ENCODE peak calls at places on chromosomes 1 and 21, in eight cellular contexts. F is suprapubic skin; Z is psoas muscle; A is Panc1; L is fibroblast of lung; T is heart right ventricle; Y is tibial artery; V is CD4-positive, alpha-beta memory T cell. R is an unnamed sample.

GRCh38 chr1:162590101-162590500 is 28.6 kb downstream of the UAP1 start:
- DNase-seq in F (no peak), Z (no peak), A (no peak), L (no peak), T (no peak), Y (no peak), V (no peak), R (peak)

GRCh38 chr1:198444792-198445191 is 95.7 kb downstream of the ATP6V1G3 start:
- DNase-seq in F (no peak), Z (no peak), A (no peak), L (peak), T (peak), Y (no peak), V (no peak), R (no peak)

GRCh38 chr1:116113615-116114014 is 2.4 kb downstream of the MAB21L3 start:
- DNase-seq in F (no peak), Z (peak), A (no peak), L (no peak), T (no peak), Y (no peak), V (no peak), R (no peak)

GRCh38 chr1:213419369-213420030 is 368.5 kb downstream of the RPS6KC1 start:
- DNase-seq in F (no peak), Z (no peak), A (no peak), L (no peak), T (no peak), Y (no peak), V (no peak), R (no peak)

GRCh38 chr1:97441966-97442365 is 478.9 kb downstream of the DPYD start:
- DNase-seq in F (no peak), Z (no peak), A (no peak), L (no peak), T (no peak), Y (no peak), V (no peak), R (no peak)

GRCh38 chr1:185565314-185565713 is 168.9 kb upstream of the HMCN1 start:
- DNase-seq in F (no peak), Z (no peak), A (no peak), L (peak), T (peak), Y (no peak), V (no peak), R (no peak)

GRCh38 chr1:167200749-167201148 is 19.9 kb upstream of the POU2F1 start:
- DNase-seq in F (no peak), Z (no peak), A (no peak), L (no peak), T (no peak), Y (no peak), V (no peak), R (no peak)

GRCh38 chr1:201072149-201072548 is 40.1 kb downstream of the CACNA1S start:
- DNase-seq in F (no peak), Z (no peak), A (no peak), L (peak), T (no peak), Y (no peak), V (no peak), R (no peak)

GRCh38 chr1:212630159-212630900 is 21.8 kb downstream of the ATF3 start:
- DNase-seq in F (peak), Z (peak), A (no peak), L (peak), T (peak), Y (peak), V (peak), R (peak)

GRCh38 chr1:25917996-25918395 is 11.8 kb upstream of the STMN1 start:
- DNase-seq in F (no peak), Z (no peak), A (no peak), L (peak), T (no peak), Y (no peak), V (no peak), R (no peak)

GRCh38 chr1:64263335-64263734 is 59.9 kb downstream of the UBE2U start:
- DNase-seq in F (no peak), Z (no peak), A (no peak), L (peak), T (no peak), Y (no peak), V (no peak), R (no peak)

GRCh38 chr1:33561576-33561975 is 89.1 kb downstream of the ZSCAN20 start:
- DNase-seq in F (no peak), Z (no peak), A (no peak), L (no peak), T (no peak), Y (no peak), V (no peak), R (no peak)

GRCh38 chr1:109883248-109883955 is 27.2 kb upstream of the CSF1 start:
- DNase-seq in F (peak), Z (peak), A (no peak), L (no peak), T (no peak), Y (peak), V (no peak), R (no peak)

GRCh38 chr1:50348449-50349241 is 74.6 kb downstream of the DMRTA2 start:
- DNase-seq in F (no peak), Z (no peak), A (peak), L (peak), T (peak), Y (no peak), V (peak), R (peak)

GRCh38 chr1:188224263-188224662 is 1395.5 kb downstream of the PLA2G4A start:
- DNase-seq in F (no peak), Z (no peak), A (no peak), L (no peak), T (no peak), Y (no peak), V (no peak), R (no peak)

GRCh38 chr1:199336745-199337640 is 690.5 kb upstream of the NR5A2 start:
- DNase-seq in F (no peak), Z (peak), A (no peak), L (no peak), T (no peak), Y (peak), V (no peak), R (no peak)

GRCh38 chr1:148263906-148264255 is 111.8 kb upstream of the NBPF11 start:
- DNase-seq in F (no peak), Z (no peak), A (no peak), L (no peak), T (no peak), Y (no peak), V (no peak), R (peak)

GRCh38 chr1:5141750-5142149 is 487.3 kb downstream of the AJAP1 start:
- DNase-seq in F (no peak), Z (no peak), A (no peak), L (no peak), T (no peak), Y (no peak), V (no peak), R (no peak)

GRCh38 chr1:174682419-174683008 is 234.8 kb downstream of the GPR52 start:
- DNase-seq in F (no peak), Z (no peak), A (no peak), L (peak), T (no peak), Y (no peak), V (no peak), R (no peak)

GRCh38 chr1:173444757-173445156 is 32.4 kb upstream of the PRDX6 start:
- DNase-seq in F (no peak), Z (no peak), A (no peak), L (no peak), T (no peak), Y (no peak), V (peak), R (peak)

GRCh38 chr1:199282910-199283309 is 644.1 kb downstream of the PTPRC start:
- DNase-seq in F (no peak), Z (no peak), A (no peak), L (peak), T (no peak), Y (no peak), V (no peak), R (no peak)

GRCh38 chr21:41316200-41316599 is 401 bp upstream of the FAM3B start:
- DNase-seq in F (no peak), Z (no peak), A (no peak), L (no peak), T (no peak), Y (no peak), V (no peak), R (no peak)

GRCh38 chr1:42179275-42179674 is 14.7 kb upstream of the GUCA2A start:
- DNase-seq in F (no peak), Z (no peak), A (no peak), L (peak), T (no peak), Y (no peak), V (no peak), R (no peak)

GRCh38 chr1:182259229-182259872 is 132.2 kb downstream of the GLUL start:
- DNase-seq in F (peak), Z (peak), A (no peak), L (peak), T (peak), Y (peak), V (peak), R (peak)

GRCh38 chr1:39566441-39567137 is 10.0 kb downstream of the PABPC4 start:
- DNase-seq in F (no peak), Z (no peak), A (no peak), L (no peak), T (no peak), Y (no peak), V (no peak), R (peak)

GRCh38 chr1:216742625-216743024 is 19.4 kb upstream of the ESRRG start:
- DNase-seq in F (no peak), Z (no peak), A (no peak), L (no peak), T (no peak), Y (no peak), V (no peak), R (peak)

GRCh38 chr1:222817529-222817928 is 2.7 kb downstream of the DISP1 start:
- DNase-seq in F (no peak), Z (no peak), A (peak), L (peak), T (no peak), Y (peak), V (no peak), R (no peak)

GRCh38 chr1:149936076-149936991 is at the start of gene MTMR11:
- DNase-seq in F (no peak), Z (no peak), A (no peak), L (peak), T (no peak), Y (peak), V (no peak), R (no peak)

GRCh38 chr1:200015811-200016210 is 11.7 kb upstream of the NR5A2 start:
- DNase-seq in F (no peak), Z (no peak), A (no peak), L (no peak), T (no peak), Y (no peak), V (no peak), R (no peak)

GRCh38 chr1:55823521-55824296 is 608.5 kb upstream of the USP24 start:
- DNase-seq in F (no peak), Z (no peak), A (no peak), L (peak), T (no peak), Y (no peak), V (no peak), R (no peak)

DNA sequence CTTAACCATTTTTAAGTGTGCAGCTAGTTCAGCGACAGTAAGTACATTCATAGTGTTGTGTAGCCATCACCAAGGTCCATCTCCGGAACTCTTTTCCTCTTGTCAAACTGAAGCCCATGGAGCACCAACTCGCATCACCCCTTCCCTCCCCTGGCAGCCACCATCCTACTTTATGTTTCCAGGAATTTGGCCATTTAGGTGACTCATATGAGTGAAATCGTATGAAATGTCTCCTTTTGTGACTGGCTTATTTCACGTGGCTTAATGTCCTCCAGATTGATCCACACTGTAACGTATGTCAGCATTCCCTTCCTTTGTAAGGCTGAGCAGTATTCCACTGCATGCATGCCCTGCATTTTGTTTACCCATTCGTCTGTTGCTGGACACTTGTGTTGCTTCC is 2.5 kb downstream of the COL6A2 start:
- DNase-seq in F (no peak), Z (no peak), A (no peak), L (peak), T (peak), Y (no peak), V (no peak), R (no peak)
- H3K27ac ChIP-seq in F (peak), Z (no peak), A (no peak), L (peak), T (peak), Y (peak), V (no peak), R (no peak)

GRCh38 chr21:39377444-39378050 is 28.7 kb upstream of the HMGN1 start:
- DNase-seq in F (no peak), Z (no peak), A (no peak), L (peak), T (no peak), Y (no peak), V (no peak), R (no peak)
- H3K27ac ChIP-seq in F (no peak), Z (no peak), A (no peak), L (no peak), T (no peak), Y (no peak), V (no peak), R (no peak)

GRCh38 chr1:154988053-154988954 is 5.1 kb upstream of the LENEP start:
- DNase-seq in F (no peak), Z (peak), A (no peak), L (no peak), T (no peak), Y (no peak), V (no peak), R (peak)
- H3K27ac ChIP-seq in F (no peak), Z (no peak), A (no peak), L (no peak), T (no peak), Y (no peak), V (no peak), R (no peak)

GRCh38 chr1:2212542-2213491 is 15.3 kb upstream of the SKI start:
- DNase-seq in F (peak), Z (peak), A (no peak), L (peak), T (peak), Y (peak), V (peak), R (no peak)
- H3K27ac ChIP-seq in F (peak), Z (peak), A (peak), L (peak), T (peak), Y (peak), V (peak), R (no peak)

GRCh38 chr1:178091986-178092745 is 1.7 kb upstream of the RASAL2 start:
- DNase-seq in F (no peak), Z (no peak), A (no peak), L (peak), T (no peak), Y (no peak), V (no peak), R (no peak)
- H3K27ac ChIP-seq in F (no peak), Z (no peak), A (peak), L (peak), T (no peak), Y (peak), V (no peak), R (no peak)

GRCh38 chr1:156615946-156616345 is 3.3 kb upstream of the HAPLN2 start:
- DNase-seq in F (no peak), Z (no peak), A (no peak), L (no peak), T (no peak), Y (peak), V (no peak), R (no peak)
- H3K27ac ChIP-seq in F (no peak), Z (peak), A (no peak), L (no peak), T (no peak), Y (peak), V (no peak), R (no peak)

GRCh38 chr1:8441466-8441865 is 123.6 kb downstream of the SLC45A1 start:
- DNase-seq in F (no peak), Z (no peak), A (no peak), L (no peak), T (no peak), Y (no peak), V (no peak), R (no peak)
- H3K27ac ChIP-seq in F (no peak), Z (no peak), A (no peak), L (peak), T (no peak), Y (no peak), V (no peak), R (no peak)

DNA sequence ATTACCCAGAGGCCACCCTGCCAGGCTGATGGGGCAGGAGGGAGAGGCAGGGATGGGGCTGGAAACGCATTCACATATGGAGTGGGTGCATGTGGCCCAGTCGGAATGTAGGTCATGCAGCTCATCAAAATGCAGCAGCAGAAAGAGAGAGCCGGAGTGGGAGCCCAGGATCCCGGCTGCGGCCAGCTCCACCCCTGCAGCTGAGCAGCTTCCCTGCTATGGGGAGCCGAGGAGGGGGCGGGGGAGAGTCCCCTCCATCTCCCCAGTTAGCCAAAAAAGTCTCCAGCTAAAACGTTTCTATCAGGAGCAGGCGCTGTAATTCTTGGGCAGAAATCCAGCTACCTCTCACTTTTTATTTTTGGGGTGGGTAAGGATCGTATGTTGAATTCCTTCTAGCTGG is 39.6 kb downstream of the MRPL37 start:
- DNase-seq in F (no peak), Z (no peak), A (no peak), L (peak), T (no peak), Y (peak), V (no peak), R (no peak)
- H3K27ac ChIP-seq in F (no peak), Z (no peak), A (no peak), L (no peak), T (no peak), Y (peak), V (no peak), R (no peak)